ENCODE peak calls at places on chromosome 11, in seven cellular contexts. Y, M, K, Q, E, R and P are unnamed samples.

GRCh38 chr11:95088946-95089619 is 563 bp upstream of the ENDOD1 start:
- DNase-seq in Q (no peak), M (peak; percentile 36), E (no peak), Y (no peak), K (no peak), R (no peak), P (no peak)

GRCh38 chr11:129861702-129862107 is 33.7 kb downstream of the NFRKB start:
- DNase-seq in E (peak; percentile 25), Y (no peak), K (peak; percentile 91), R (peak; percentile 93), M (no peak), Q (no peak), P (peak; percentile 97)

GRCh38 chr11:133892584-133893380 is 47.5 kb upstream of the SPATA19 start:
- DNase-seq in Y (no peak), R (no peak), M (no peak), Q (no peak), K (no peak), E (no peak), P (no peak)

GRCh38 chr11:106990322-106990721 is 28.0 kb downstream of the GUCY1A2 start:
- DNase-seq in R (no peak), E (no peak), Q (peak; percentile 89), Y (no peak), M (no peak), K (no peak), P (no peak)

GRCh38 chr11:396511-396947 is 2.5 kb downstream of the PKP3 start:
- DNase-seq in Q (peak; percentile 72), E (peak; percentile 33), Y (no peak), R (peak; percentile 24), M (peak; percentile 45), K (peak; percentile 50), P (peak; percentile 56)

GRCh38 chr11:127044535-127044934 is 44.0 kb upstream of the KIRREL3 start:
- DNase-seq in R (no peak), Q (no peak), E (no peak), M (no peak), K (no peak), Y (no peak), P (no peak)

GRCh38 chr11:103035656-103036434 is 56.1 kb downstream of the DCUN1D5 start:
- DNase-seq in Y (peak; percentile 54), E (peak; percentile 45), K (peak; percentile 97), R (peak; percentile 83), Q (peak; percentile 41), M (peak; percentile 63), P (peak; percentile 84)

GRCh38 chr11:128260398-128260797 is 327.0 kb downstream of the ETS1 start:
- DNase-seq in Q (no peak), K (no peak), M (no peak), Y (no peak), E (no peak), R (peak; percentile 10), P (no peak)

GRCh38 chr11:32088117-32088941 is 2.5 kb upstream of the RCN1 start:
- DNase-seq in Y (peak; percentile 77), E (peak; percentile 44), M (peak; percentile 14), R (peak; percentile 89), K (peak; percentile 89), Q (no peak), P (peak; percentile 91)

GRCh38 chr11:35223429-35223828 is 84.5 kb downstream of the CD44 start:
- DNase-seq in E (no peak), K (no peak), M (no peak), Q (peak; percentile 21), R (peak; percentile 89), Y (peak; percentile 47), P (peak; percentile 16)

GRCh38 chr11:116424615-116425261 is 348.0 kb downstream of the BUD13 start:
- DNase-seq in E (no peak), K (no peak), Y (no peak), Q (no peak), M (no peak), R (no peak), P (no peak)

GRCh38 chr11:115452245-115452644 is 52.0 kb downstream of the CADM1 start:
- DNase-seq in Q (no peak), K (no peak), Y (no peak), R (no peak), E (no peak), M (no peak), P (no peak)

GRCh38 chr11:27395556-27396258 is 32.7 kb upstream of the CCDC34 start:
- DNase-seq in Y (no peak), Q (no peak), E (peak; percentile 14), M (no peak), K (peak; percentile 39), R (peak; percentile 21), P (peak; percentile 42)

GRCh38 chr11:110130642-110131238 is 37.5 kb downstream of the ZC3H12C start:
- DNase-seq in Q (no peak), M (no peak), R (no peak), E (peak; percentile 50), Y (peak; percentile 100), K (no peak), P (no peak)

GRCh38 chr11:62958547-62959071 is 26.2 kb downstream of the SLC22A6 start:
- DNase-seq in Y (no peak), M (no peak), Q (no peak), K (peak; percentile 48), E (no peak), R (peak; percentile 28), P (peak; percentile 45)

GRCh38 chr11:126969865-126970479 is 30.6 kb downstream of the KIRREL3 start:
- DNase-seq in Y (peak; percentile 14), K (peak; percentile 29), R (peak; percentile 80), Q (no peak), E (peak; percentile 28), M (no peak), P (peak; percentile 48)

GRCh38 chr11:75541301-75541929 is 15.7 kb upstream of the GDPD5 start:
- DNase-seq in K (no peak), Q (no peak), R (no peak), M (no peak), E (no peak), Y (no peak), P (no peak)

GRCh38 chr11:44456544-44457270 is 108.8 kb upstream of the CD82 start:
- DNase-seq in Y (no peak), E (peak; percentile 28), K (no peak), Q (no peak), R (no peak), M (no peak), P (no peak)

GRCh38 chr11:78798567-78799170 is 224.0 kb upstream of the NARS2 start:
- DNase-seq in R (peak; percentile 67), E (peak; percentile 75), Q (peak; percentile 53), M (peak; percentile 27), Y (peak; percentile 44), K (peak; percentile 41), P (peak; percentile 60)

GRCh38 chr11:2422461-2423156 is 21.7 kb downstream of the TRPM5 start:
- DNase-seq in Y (no peak), K (no peak), M (no peak), Q (no peak), R (no peak), E (no peak), P (no peak)

GRCh38 chr11:96708469-96708868 is 318.7 kb downstream of the JRKL start:
- DNase-seq in R (no peak), K (no peak), M (no peak), E (no peak), Q (no peak), Y (peak; percentile 81), P (no peak)

GRCh38 chr11:62555464-62556092 is 9.0 kb upstream of the AHNAK start:
- DNase-seq in Y (no peak), K (no peak), R (no peak), E (no peak), Q (no peak), M (peak; percentile 80), P (peak; percentile 36)

GRCh38 chr11:15818132-15818842 is 538.1 kb downstream of the SOX6 start:
- DNase-seq in Q (no peak), M (no peak), Y (no peak), E (no peak), K (no peak), R (no peak), P (no peak)

GRCh38 chr11:104771782-104772181 is 126.5 kb downstream of the CASP12 start:
- DNase-seq in Q (no peak), K (no peak), Y (no peak), E (no peak), R (no peak), M (no peak), P (no peak)